ENCODE peak calls at places on chromosomes 6 and 20, in ten cellular contexts. C is CD8-positive, alpha-beta T cell; N is neuronal stem cell; J is brain microvascular endothelial cell; V is psoas muscle; I is adrenal gland; H is GM12865; Y is fibroblast of lung; Z is fibroblast of pulmonary artery; M is Peyer's patch. G is an unnamed sample.

GRCh38 chr20:35502352-35502751 is 27.1 kb downstream of the C20orf173 start:
- DNase-seq in C (no peak), N (no peak), J (no peak), V (no peak), I (no peak), H (peak), Y (no peak), Z (no peak), M (peak), G (no peak)

GRCh38 chr20:20663841-20664240 is 48.6 kb downstream of the RALGAPA2 start:
- DNase-seq in C (no peak), N (no peak), J (no peak), V (no peak), I (no peak), H (no peak), Y (peak), Z (peak), M (no peak), G (no peak)

GRCh38 chr6:32952817-32953739 is at the start of gene HLA-DMA:
- DNase-seq in C (peak), N (peak), J (peak), V (peak), I (peak), H (peak), Y (peak), Z (peak), M (peak), G (peak)

GRCh38 chr6:69871107-69871506 is 4.8 kb downstream of the COL19A1 start:
- DNase-seq in C (no peak), N (no peak), J (no peak), V (no peak), I (no peak), H (no peak), Y (no peak), Z (no peak), M (no peak), G (no peak)

GRCh38 chr6:11050735-11051134 is 6.6 kb upstream of the ELOVL2 start:
- DNase-seq in C (no peak), N (no peak), J (peak), V (no peak), I (no peak), H (no peak), Y (peak), Z (peak), M (no peak), G (no peak)

GRCh38 chr6:52399511-52400315 is 20.4 kb upstream of the EFHC1 start:
- DNase-seq in C (peak), N (peak), J (peak), V (no peak), I (peak), H (peak), Y (peak), Z (peak), M (no peak), G (no peak)

GRCh38 chr6:20952605-20953004 is 418.3 kb downstream of the CDKAL1 start:
- DNase-seq in C (no peak), N (no peak), J (peak), V (no peak), I (no peak), H (no peak), Y (peak), Z (peak), M (no peak), G (peak)

GRCh38 chr6:125789576-125790402 is 971 bp upstream of the NCOA7 start:
- DNase-seq in C (peak), N (peak), J (peak), V (peak), I (peak), H (peak), Y (peak), Z (peak), M (peak), G (no peak)

GRCh38 chr6:112232845-112233256 is 21.5 kb downstream of the LAMA4 start:
- DNase-seq in C (no peak), N (no peak), J (peak), V (no peak), I (peak), H (no peak), Y (peak), Z (peak), M (no peak), G (no peak)

GRCh38 chr6:165663736-165664552 is 903 bp upstream of the PDE10A start:
- DNase-seq in C (no peak), N (peak), J (peak), V (no peak), I (no peak), H (no peak), Y (peak), Z (no peak), M (no peak), G (no peak)

GRCh38 chr6:144259988-144260387 is 25.1 kb upstream of the UTRN start:
- DNase-seq in C (no peak), N (no peak), J (no peak), V (no peak), I (no peak), H (no peak), Y (peak), Z (peak), M (no peak), G (no peak)

GRCh38 chr20:36929691-36930090 is 21.8 kb downstream of the SAMHD1 start:
- DNase-seq in C (no peak), N (no peak), J (no peak), V (no peak), I (no peak), H (no peak), Y (no peak), Z (no peak), M (no peak), G (no peak)

GRCh38 chr6:148760568-148761531 is 14.0 kb downstream of the UST start:
- DNase-seq in C (peak), N (peak), J (peak), V (peak), I (peak), H (peak), Y (peak), Z (peak), M (peak), G (peak)

GRCh38 chr20:38889792-38890496 is 36.3 kb upstream of the FAM83D start:
- DNase-seq in C (no peak), N (no peak), J (no peak), V (no peak), I (no peak), H (no peak), Y (no peak), Z (no peak), M (no peak), G (no peak)

GRCh38 chr6:35052694-35053565 is 88.2 kb downstream of the TCP11 start:
- DNase-seq in C (no peak), N (peak), J (no peak), V (peak), I (peak), H (no peak), Y (peak), Z (no peak), M (no peak), G (no peak)

GRCh38 chr6:170575250-170575649 is 9.2 kb downstream of the PDCD2 start:
- DNase-seq in C (no peak), N (no peak), J (peak), V (no peak), I (no peak), H (no peak), Y (no peak), Z (peak), M (no peak), G (no peak)

GRCh38 chr6:48866681-48867080 is 596.4 kb downstream of the MMUT start:
- DNase-seq in C (no peak), N (no peak), J (no peak), V (no peak), I (no peak), H (no peak), Y (no peak), Z (no peak), M (no peak), G (no peak)

GRCh38 chr6:89313006-89313405 is 2.1 kb downstream of the GABRR2 start:
- DNase-seq in C (no peak), N (no peak), J (peak), V (no peak), I (peak), H (no peak), Y (peak), Z (peak), M (no peak), G (peak)

GRCh38 chr6:43929511-43929910 is 159.5 kb downstream of the VEGFA start:
- DNase-seq in C (no peak), N (no peak), J (no peak), V (no peak), I (no peak), H (no peak), Y (no peak), Z (no peak), M (no peak), G (no peak)

GRCh38 chr6:1496836-1497592 is 107.6 kb downstream of the FOXF2 start:
- DNase-seq in C (no peak), N (no peak), J (no peak), V (no peak), I (no peak), H (no peak), Y (no peak), Z (no peak), M (no peak), G (no peak)

GRCh38 chr20:51800769-51801219 is 1.5 kb downstream of the SALL4 start:
- DNase-seq in C (no peak), N (no peak), J (no peak), V (no peak), I (no peak), H (no peak), Y (peak), Z (peak), M (no peak), G (no peak)

GRCh38 chr6:31252625-31253024 is 19.3 kb downstream of the HLA-C start:
- DNase-seq in C (no peak), N (no peak), J (no peak), V (no peak), I (no peak), H (no peak), Y (no peak), Z (no peak), M (no peak), G (no peak)

GRCh38 chr6:129251669-129252376 is 368.9 kb downstream of the LAMA2 start:
- DNase-seq in C (peak), N (peak), J (peak), V (no peak), I (peak), H (peak), Y (peak), Z (peak), M (peak), G (peak)

GRCh38 chr6:48140221-48140620 is 29.2 kb upstream of the PTCHD4 start:
- DNase-seq in C (no peak), N (no peak), J (no peak), V (no peak), I (no peak), H (no peak), Y (no peak), Z (no peak), M (no peak), G (no peak)

GRCh38 chr20:1336699-1337387 is 7.9 kb upstream of the SDCBP2 start:
- DNase-seq in C (no peak), N (no peak), J (no peak), V (peak), I (peak), H (no peak), Y (peak), Z (peak), M (no peak), G (no peak)

GRCh38 chr6:167824591-167825041 is 2.1 kb upstream of the AFDN start:
- DNase-seq in C (no peak), N (no peak), J (no peak), V (no peak), I (no peak), H (no peak), Y (peak), Z (no peak), M (no peak), G (peak)

GRCh38 chr20:2671977-2672376 is 8.0 kb upstream of the IDH3B start:
- DNase-seq in C (no peak), N (no peak), J (no peak), V (no peak), I (no peak), H (no peak), Y (no peak), Z (no peak), M (no peak), G (no peak)

GRCh38 chr6:23173231-23173630 is 603.9 kb downstream of the HDGFL1 start:
- DNase-seq in C (no peak), N (no peak), J (no peak), V (no peak), I (no peak), H (no peak), Y (peak), Z (peak), M (no peak), G (no peak)

GRCh38 chr6:111711476-111711875 is 105.8 kb upstream of the TRAF3IP2 start:
- DNase-seq in C (no peak), N (no peak), J (no peak), V (peak), I (no peak), H (no peak), Y (no peak), Z (no peak), M (no peak), G (no peak)

GRCh38 chr20:61940976-61941720 is 124.5 kb downstream of the TAF4 start:
- DNase-seq in C (no peak), N (no peak), J (no peak), V (no peak), I (no peak), H (no peak), Y (no peak), Z (no peak), M (no peak), G (no peak)

GRCh38 chr6:108707328-108707976 is 140.8 kb upstream of the ARMC2 start:
- DNase-seq in C (no peak), N (no peak), J (no peak), V (no peak), I (no peak), H (no peak), Y (no peak), Z (no peak), M (no peak), G (no peak)

GRCh38 chr20:1062334-1063015 is 55.9 kb upstream of the PSMF1 start:
- DNase-seq in C (no peak), N (no peak), J (no peak), V (no peak), I (no peak), H (no peak), Y (no peak), Z (no peak), M (no peak), G (no peak)

GRCh38 chr20:3340443-3340842 is 67.0 kb downstream of the DNAAF9 start:
- DNase-seq in C (no peak), N (no peak), J (no peak), V (peak), I (peak), H (no peak), Y (no peak), Z (no peak), M (no peak), G (no peak)

GRCh38 chr6:72401865-72402264 is 220.0 kb upstream of the KCNQ5 start:
- DNase-seq in C (no peak), N (no peak), J (no peak), V (no peak), I (no peak), H (no peak), Y (no peak), Z (no peak), M (no peak), G (no peak)

GRCh38 chr6:87759491-87760010 is 57.5 kb upstream of the AKIRIN2 start:
- DNase-seq in C (no peak), N (no peak), J (no peak), V (no peak), I (no peak), H (peak), Y (peak), Z (no peak), M (no peak), G (no peak)

GRCh38 chr6:5175195-5175594 is 85.6 kb downstream of the LYRM4 start:
- DNase-seq in C (no peak), N (no peak), J (no peak), V (no peak), I (no peak), H (peak), Y (no peak), Z (no peak), M (no peak), G (no peak)

DNA sequence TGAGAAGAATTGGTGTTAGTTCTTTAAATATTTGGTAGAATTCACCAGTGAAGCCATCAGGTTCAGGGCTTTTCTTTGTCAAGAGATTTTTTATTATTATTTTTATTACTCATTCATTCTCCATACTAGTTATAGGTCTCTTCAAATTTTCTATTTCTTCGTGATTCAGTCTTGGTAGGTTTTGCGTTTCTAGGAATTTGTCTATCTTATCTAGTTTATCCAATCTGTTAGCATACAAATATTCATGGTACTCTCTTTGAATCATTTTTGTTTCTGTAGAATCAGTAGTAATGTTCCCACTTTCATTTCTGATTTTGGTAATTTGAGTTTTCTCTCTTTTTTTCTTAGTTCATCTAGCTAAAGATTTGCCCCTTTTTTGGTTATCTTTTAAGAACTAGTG is 52.3 kb upstream of the PRDM1 start:
- DNase-seq in C (no peak), N (no peak), J (no peak), V (no peak), I (no peak), H (no peak), Y (no peak), Z (no peak), M (no peak), G (no peak)
- H3K4me3 ChIP-seq in C (no peak), N (no peak), J (no peak), V (no peak), I (no peak), H (no peak), Y (no peak), Z (no peak), M (no peak), G (no peak)

GRCh38 chr20:16260911-16261310 is 312.3 kb downstream of the KIF16B start:
- DNase-seq in C (no peak), N (no peak), J (peak), V (no peak), I (no peak), H (no peak), Y (peak), Z (no peak), M (no peak), G (peak)
- H3K4me3 ChIP-seq in C (no peak), N (no peak), J (no peak), V (no peak), I (no peak), H (no peak), Y (no peak), Z (no peak), M (no peak), G (no peak)

GRCh38 chr6:2942916-2943563 is 28.3 kb downstream of the SERPINB6 start:
- DNase-seq in C (no peak), N (no peak), J (no peak), V (no peak), I (no peak), H (peak), Y (no peak), Z (no peak), M (peak), G (no peak)

GRCh38 chr6:2944405-2945068 is 26.8 kb downstream of the SERPINB6 start:
- DNase-seq in C (no peak), N (no peak), J (no peak), V (no peak), I (no peak), H (no peak), Y (no peak), Z (no peak), M (no peak), G (no peak)

GRCh38 chr6:2945069-2945452 is 26.3 kb downstream of the SERPINB6 start:
- DNase-seq in C (no peak), N (no peak), J (no peak), V (no peak), I (no peak), H (no peak), Y (no peak), Z (no peak), M (peak), G (no peak)

GRCh38 chr6:2940851-2941250 is 30.5 kb downstream of the SERPINB6 start:
- DNase-seq in C (peak), N (no peak), J (no peak), V (no peak), I (no peak), H (no peak), Y (no peak), Z (no peak), M (peak), G (no peak)

GRCh38 chr6:2943564-2943955 is 27.8 kb downstream of the SERPINB6 start:
- DNase-seq in C (no peak), N (no peak), J (no peak), V (no peak), I (no peak), H (no peak), Y (no peak), Z (no peak), M (peak), G (no peak)
- H3K4me3 ChIP-seq in C (peak), N (no peak), J (no peak), V (peak), I (no peak), H (no peak), Y (no peak), Z (no peak), M (no peak), G (no peak)

GRCh38 chr20:50521709-50522674 is 11.8 kb downstream of the PTPN1 start:
- DNase-seq in C (no peak), N (no peak), J (no peak), V (no peak), I (no peak), H (no peak), Y (no peak), Z (no peak), M (no peak), G (no peak)

GRCh38 chr20:50520222-50520877 is 10.2 kb downstream of the PTPN1 start:
- DNase-seq in C (no peak), N (no peak), J (no peak), V (no peak), I (no peak), H (peak), Y (no peak), Z (no peak), M (no peak), G (no peak)

GRCh38 chr20:50523552-50524167 is 13.5 kb downstream of the PTPN1 start:
- DNase-seq in C (no peak), N (no peak), J (no peak), V (no peak), I (no peak), H (no peak), Y (no peak), Z (no peak), M (no peak), G (no peak)

GRCh38 chr20:50519036-50519780 is 9.0 kb downstream of the PTPN1 start:
- DNase-seq in C (no peak), N (no peak), J (no peak), V (no peak), I (no peak), H (peak), Y (no peak), Z (no peak), M (peak), G (no peak)

GRCh38 chr20:50521221-50521642 is 11.0 kb downstream of the PTPN1 start:
- DNase-seq in C (no peak), N (no peak), J (no peak), V (no peak), I (no peak), H (no peak), Y (no peak), Z (no peak), M (no peak), G (no peak)
- H3K4me3 ChIP-seq in C (no peak), N (no peak), J (no peak), V (no peak), I (no peak), H (no peak), Y (no peak), Z (no peak), M (no peak), G (no peak)

GRCh38 chr20:57718490-57719009 is 8.7 kb upstream of the PMEPA1 start:
- DNase-seq in C (peak), N (peak), J (peak), V (peak), I (peak), H (peak), Y (peak), Z (peak), M (peak), G (peak)
- H3K4me3 ChIP-seq in C (peak), N (peak), J (peak), V (peak), I (peak), H (no peak), Y (no peak), Z (peak), M (peak), G (peak)

GRCh38 chr6:138833819-138834539 is 38.1 kb downstream of the ECT2L start:
- DNase-seq in C (no peak), N (no peak), J (no peak), V (no peak), I (peak), H (no peak), Y (peak), Z (peak), M (no peak), G (no peak)
- H3K4me3 ChIP-seq in C (no peak), N (no peak), J (no peak), V (no peak), I (no peak), H (no peak), Y (no peak), Z (no peak), M (no peak), G (no peak)

G was measured in AG04449.